ENCODE peak calls at places on chromosomes 7 and 10, in four cellular contexts. U is tibial nerve, J is stomach, Z is tibial artery. A is an unnamed sample. For H3K36me3, the result is how much of the 10 kb centered on the place peaks cover.

GRCh38 chr10:98642281-98642680 is 195.5 kb upstream of the HPS1 start:
- DNase-seq in U (no peak), J (no peak), Z (no peak), A (no peak)

GRCh38 chr10:133003195-133003594 is 60.8 kb upstream of the CFAP46 start:
- DNase-seq in U (no peak), J (no peak), Z (no peak), A (no peak)

GRCh38 chr7:12683678-12684077 is 3.8 kb upstream of the ARL4A start:
- DNase-seq in U (no peak), J (no peak), Z (no peak), A (peak)

GRCh38 chr7:80361948-80362347 is 149.9 kb downstream of the GNAT3 start:
- DNase-seq in U (no peak), J (no peak), Z (no peak), A (no peak)

GRCh38 chr10:28179490-28180099 is 123.3 kb downstream of the MPP7 start:
- DNase-seq in U (no peak), J (no peak), Z (no peak), A (peak)

GRCh38 chr10:127899766-127900382 is 7.0 kb upstream of the PTPRE start:
- DNase-seq in U (no peak), J (no peak), Z (no peak), A (peak)

GRCh38 chr7:145474287-145474686 is 638.4 kb upstream of the TPK1 start:
- DNase-seq in U (no peak), J (no peak), Z (no peak), A (no peak)

GRCh38 chr7:36784991-36785940 is 61.0 kb upstream of the AOAH start:
- DNase-seq in U (no peak), J (peak), Z (peak), A (peak)

GRCh38 chr10:121927361-121927840 is 430 bp downstream of the ATE1 start:
- DNase-seq in U (no peak), J (peak), Z (peak), A (peak)

GRCh38 chr10:122112625-122113160 is 123.7 kb downstream of the TACC2 start:
- DNase-seq in U (peak), J (peak), Z (peak), A (peak)

GRCh38 chr7:1936531-1937251 is 266.6 kb downstream of the ELFN1 start:
- DNase-seq in U (no peak), J (no peak), Z (no peak), A (no peak)

GRCh38 chr7:101817031-101817929 is at the start of gene CUX1:
- DNase-seq in U (no peak), J (peak), Z (no peak), A (no peak)

GRCh38 chr10:33920351-33920750 is 585.9 kb upstream of the NRP1 start:
- DNase-seq in U (no peak), J (no peak), Z (no peak), A (no peak)

GRCh38 chr7:22400150-22400814 is 43.3 kb upstream of the RAPGEF5 start:
- DNase-seq in U (no peak), J (no peak), Z (no peak), A (no peak)

GRCh38 chr10:96995851-96996250 is 163.8 kb downstream of the LCOR start:
- DNase-seq in U (no peak), J (no peak), Z (no peak), A (peak)

GRCh38 chr10:75431180-75432111 is at the start of gene LRMDA:
- DNase-seq in U (peak), J (peak), Z (peak), A (no peak)

GRCh38 chr10:11057018-11057417 is 39.3 kb downstream of the CELF2 start:
- DNase-seq in U (no peak), J (no peak), Z (no peak), A (no peak)

GRCh38 chr7:119640861-119641260 is 632.1 kb upstream of the KCND2 start:
- DNase-seq in U (no peak), J (no peak), Z (no peak), A (no peak)

GRCh38 chr10:43461950-43462349 is 25.0 kb downstream of the ZNF487 start:
- DNase-seq in U (no peak), J (no peak), Z (no peak), A (peak)

GRCh38 chr10:24457661-24458318 is 248.9 kb downstream of the KIAA1217 start:
- DNase-seq in U (no peak), J (peak), Z (no peak), A (peak)

GRCh38 chr10:96814264-96814663 is 17.8 kb upstream of the LCOR start:
- DNase-seq in U (no peak), J (no peak), Z (no peak), A (peak)

GRCh38 chr10:24642921-24643678 is 80.6 kb downstream of the ARHGAP21 start:
- DNase-seq in U (no peak), J (no peak), Z (no peak), A (peak)

GRCh38 chr7:41693150-41693997 is 9.5 kb downstream of the INHBA start:
- DNase-seq in U (no peak), J (no peak), Z (no peak), A (peak)

GRCh38 chr7:155896531-155897263 is 84.4 kb upstream of the SHH start:
- DNase-seq in U (no peak), J (no peak), Z (no peak), A (no peak)

GRCh38 chr10:85642421-85643170 is 724.0 kb downstream of the GRID1 start:
- DNase-seq in U (no peak), J (no peak), Z (peak), A (peak)

GRCh38 chr7:46932656-46933424 is 649.1 kb downstream of the TNS3 start:
- DNase-seq in U (no peak), J (no peak), Z (peak), A (peak)

GRCh38 chr10:27242951-27243551 is 2.5 kb upstream of the ACBD5 start:
- DNase-seq in U (no peak), J (peak), Z (peak), A (peak)

GRCh38 chr7:27802977-27803376 is 63.0 kb downstream of the TAX1BP1 start:
- DNase-seq in U (no peak), J (no peak), Z (no peak), A (no peak)

GRCh38 chr10:28569506-28570159 is 36.7 kb downstream of the WAC start:
- DNase-seq in U (no peak), J (no peak), Z (no peak), A (peak)

GRCh38 chr10:104518891-104519290 is 122.2 kb upstream of the SORCS3 start:
- DNase-seq in U (no peak), J (no peak), Z (no peak), A (no peak)

GRCh38 chr10:87685832-87686589 is 26.3 kb downstream of the PAPSS2 start:
- DNase-seq in U (no peak), J (no peak), Z (no peak), A (no peak)

GRCh38 chr7:37224746-37225145 is 223.9 kb downstream of the ELMO1 start:
- DNase-seq in U (no peak), J (no peak), Z (no peak), A (no peak)

GRCh38 chr7:92421676-92422435 is 25.4 kb upstream of the GATAD1 start:
- DNase-seq in U (no peak), J (no peak), Z (no peak), A (no peak)

GRCh38 chr10:123519861-123520260 is 146.3 kb upstream of the GPR26 start:
- DNase-seq in U (no peak), J (no peak), Z (no peak), A (no peak)

GRCh38 chr10:91410638-91411367 is 659 bp downstream of the HECTD2 start:
- DNase-seq in U (no peak), J (no peak), Z (peak), A (peak)
- TF ChIP-seq CTCF in U (no peak), J (no peak), Z (no peak), A (no peak)

GRCh38 chr7:130956417-130957139 is 222.6 kb upstream of the KLF14 start:
- DNase-seq in U (no peak), J (no peak), Z (no peak), A (no peak)

GRCh38 chr7:130954918-130955559 is 221.0 kb upstream of the KLF14 start:
- DNase-seq in U (no peak), J (no peak), Z (no peak), A (no peak)

GRCh38 chr7:130957140-130957513 is 223.1 kb upstream of the KLF14 start:
- DNase-seq in U (no peak), J (no peak), Z (no peak), A (no peak)

GRCh38 chr7:130957722-130958360 is 223.8 kb upstream of the KLF14 start:
- DNase-seq in U (no peak), J (no peak), Z (no peak), A (no peak)

DNA sequence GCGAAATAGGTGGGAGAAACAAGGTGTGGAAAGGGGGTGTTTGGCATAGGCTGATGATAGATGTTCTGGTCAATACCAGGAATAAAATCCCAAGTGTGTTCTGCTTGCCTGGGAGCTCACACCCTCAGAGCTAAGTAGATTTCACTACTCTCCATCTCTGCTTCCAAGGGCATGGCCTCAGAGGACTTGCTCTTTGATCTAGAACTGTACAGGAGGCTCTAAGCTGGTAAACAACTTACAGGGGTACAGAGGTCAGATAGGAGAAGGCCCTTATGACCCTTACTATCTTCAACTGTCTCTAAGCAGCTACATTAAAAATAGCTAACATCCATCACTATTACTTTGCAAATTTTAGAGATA is 221.5 kb upstream of the KLF14 start:
- DNase-seq in U (no peak), J (no peak), Z (no peak), A (no peak)
- H3K4me3 ChIP-seq in U (no peak), J (no peak), Z (no peak), A (no peak)

DNA sequence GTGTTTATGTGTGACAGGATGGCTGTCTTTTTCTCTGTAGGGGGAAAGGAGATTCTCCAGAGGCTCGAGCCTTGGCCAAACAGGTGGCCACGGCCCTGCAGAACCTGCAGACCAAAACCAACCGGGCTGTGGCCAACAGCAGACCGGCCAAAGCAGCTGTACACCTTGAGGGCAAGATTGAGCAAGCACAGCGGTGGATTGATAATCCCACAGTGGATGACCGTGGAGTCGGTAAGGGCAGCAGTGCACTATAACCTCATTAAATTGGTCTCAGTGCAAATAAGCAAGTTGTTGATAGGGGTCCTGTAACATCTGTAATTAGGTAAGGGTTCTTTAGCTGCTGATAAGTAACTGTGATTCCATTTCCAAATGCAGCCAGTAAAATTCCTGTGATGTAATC is 56.4 kb downstream of the AP3M1 start:
- DNase-seq in U (no peak), J (no peak), Z (no peak), A (no peak)
- H3K36me3 ChIP-seq in U (under half), J (half or more), Z (half or more), A (under half)

GRCh38 chr10:118734477-118734876 is 20.3 kb downstream of the CACUL1 start:
- DNase-seq in U (no peak), J (no peak), Z (no peak), A (no peak)
- TF ChIP-seq CTCF in U (no peak), J (no peak), Z (no peak), A (peak)

DNA sequence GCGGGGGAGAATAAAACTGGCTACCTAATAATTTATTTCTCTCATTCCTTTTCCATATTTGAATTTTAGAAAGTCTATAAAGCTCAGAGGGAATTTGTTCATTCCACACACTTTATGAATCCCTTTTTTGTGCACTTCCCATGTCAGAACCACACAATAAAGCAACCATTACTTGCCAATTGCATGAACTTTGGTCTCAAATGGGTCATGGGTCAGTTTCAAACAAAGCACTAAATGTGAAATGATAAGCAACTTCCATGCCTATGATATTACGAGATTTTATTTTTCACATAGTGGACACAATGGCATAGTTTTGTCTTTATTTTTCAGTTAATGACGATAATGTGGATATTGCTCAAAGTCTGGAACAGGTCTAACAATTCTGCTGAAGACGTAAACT is 18.6 kb upstream of the RELN start:
- DNase-seq in U (no peak), J (no peak), Z (no peak), A (no peak)
- H3K4me3 ChIP-seq in U (no peak), J (no peak), Z (no peak), A (no peak)

GRCh38 chr7:6155596-6155995 is 116.8 kb downstream of the CYTH3 start:
- DNase-seq in U (no peak), J (no peak), Z (no peak), A (no peak)
- H3K36me3 ChIP-seq in U (under half), J (half or more), Z (half or more), A (under half)

GRCh38 chr7:29038463-29038862 is 80.3 kb upstream of the TRIL start:
- DNase-seq in U (no peak), J (no peak), Z (no peak), A (no peak)

GRCh38 chr7:29033584-29033983 is 75.5 kb upstream of the TRIL start:
- DNase-seq in U (no peak), J (no peak), Z (no peak), A (no peak)

GRCh38 chr7:29039747-29040569 is 81.8 kb upstream of the TRIL start:
- DNase-seq in U (no peak), J (no peak), Z (no peak), A (no peak)

GRCh38 chr7:29040570-29040906 is 82.4 kb upstream of the TRIL start:
- DNase-seq in U (no peak), J (no peak), Z (no peak), A (no peak)

DNA sequence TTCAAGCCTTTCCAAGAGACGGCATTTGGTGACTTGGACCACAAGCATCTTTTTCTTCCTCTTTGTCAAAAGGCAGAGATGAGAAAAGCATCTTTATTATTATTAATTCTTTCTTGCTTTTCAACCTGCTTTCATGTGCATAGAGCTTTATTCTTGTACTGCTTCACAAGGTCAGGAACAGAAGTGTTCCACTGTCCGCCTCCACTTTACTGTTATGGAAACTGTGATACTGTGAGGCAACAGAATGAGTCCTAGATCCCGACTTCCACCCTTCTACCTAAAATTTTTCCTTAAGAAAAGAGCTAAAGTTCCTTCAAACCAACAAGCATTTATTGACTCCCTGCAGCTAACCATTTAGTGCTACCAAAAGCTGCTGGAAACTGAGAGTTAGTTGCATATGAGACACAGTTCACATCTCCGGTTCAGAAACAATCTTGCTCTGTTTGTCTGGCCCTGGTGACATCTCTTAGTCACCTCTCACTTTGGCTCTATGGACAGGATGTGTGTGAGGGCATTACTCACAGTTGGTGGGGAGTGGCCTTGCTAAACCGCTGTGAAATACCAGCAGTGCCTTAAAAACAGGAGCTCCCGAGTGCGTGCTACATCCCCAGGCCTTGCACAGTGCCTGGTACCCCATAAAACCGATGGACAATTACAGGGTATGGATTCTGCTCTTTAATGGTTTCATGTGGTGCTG is 77.1 kb upstream of the TRIL start:
- DNase-seq in U (no peak), J (no peak), Z (peak), A (peak)
- TF ChIP-seq CTCF in U (no peak), J (no peak), Z (no peak), A (no peak)

GRCh38 chr7:40015790-40016296 is 65.8 kb downstream of the CDK13 start:
- DNase-seq in U (no peak), J (no peak), Z (no peak), A (peak)
- H3K4me3 ChIP-seq in U (no peak), J (no peak), Z (no peak), A (no peak)

A was measured in bronchial epithelial cell.